ENCODE peak calls at places on chromosomes 7 and 10, in eight cellular contexts. Y is NCI-H1092; A is activated naive CD4-positive, alpha-beta T cell; G is GM03348; F is EL; B is heart right ventricle; W is C1 segment of cervical spinal cord; I is fibroblast of the conjunctiva. O is an unnamed sample.
A peak's percentile ranks its signal among the peaks of the same experiment; 100 is the strongest.

GRCh38 chr7:109984726-109985125 is 1106.2 kb upstream of the LRRN3 start:
- DNase-seq in B (no peak), W (no peak), I (no peak), G (no peak), F (peak; percentile 44), A (no peak), Y (no peak), O (no peak)

GRCh38 chr10:12594448-12594944 is 245.1 kb downstream of the CAMK1D start:
- DNase-seq in B (no peak), Y (no peak), F (no peak), I (no peak), W (no peak), G (no peak), A (no peak), O (no peak)

GRCh38 chr7:27835408-27835807 is 95.4 kb downstream of the TAX1BP1 start:
- DNase-seq in A (no peak), I (no peak), F (no peak), G (no peak), Y (no peak), B (no peak), W (no peak), O (no peak)

GRCh38 chr10:44316187-44316921 is 68.5 kb downstream of the CXCL12 start:
- DNase-seq in G (no peak), W (no peak), I (no peak), Y (no peak), A (no peak), B (no peak), F (no peak), O (no peak)

GRCh38 chr7:150957119-150958020 is 20.8 kb downstream of the KCNH2 start:
- DNase-seq in G (no peak), W (no peak), I (no peak), F (no peak), A (no peak), Y (no peak), B (peak; percentile 18), O (no peak)

GRCh38 chr7:132191418-132191817 is 384.9 kb downstream of the PLXNA4 start:
- DNase-seq in W (no peak), I (no peak), B (no peak), A (no peak), F (no peak), G (no peak), Y (no peak), O (no peak)

GRCh38 chr10:87865201-87866025 is 2.0 kb downstream of the PTEN start:
- DNase-seq in I (no peak), A (no peak), B (no peak), W (no peak), Y (no peak), G (no peak), F (no peak), O (no peak)

GRCh38 chr10:62916157-62916603 is 100.0 kb upstream of the EGR2 start:
- DNase-seq in G (peak; percentile 77), Y (no peak), F (peak; percentile 57), A (no peak), W (no peak), I (peak; percentile 29), B (no peak), O (no peak)

GRCh38 chr10:102395677-102396197 is at the start of gene NFKB2:
- DNase-seq in G (no peak), A (no peak), B (no peak), W (peak; percentile 16), Y (no peak), I (no peak), F (no peak), O (no peak)

GRCh38 chr10:5545778-5546710 is 21.3 kb downstream of the CALML3 start:
- DNase-seq in A (no peak), I (peak; percentile 86), F (peak; percentile 87), W (no peak), G (no peak), B (peak; percentile 56), Y (no peak), O (peak; percentile 74)

GRCh38 chr10:32298066-32298812 is 48.7 kb downstream of the EPC1 start:
- DNase-seq in G (peak; percentile 55), Y (no peak), I (peak; percentile 10), F (peak; percentile 90), W (no peak), B (no peak), A (no peak), O (no peak)

GRCh38 chr10:48187713-48188541 is 86.6 kb downstream of the FRMPD2 start:
- DNase-seq in G (no peak), A (no peak), B (no peak), F (no peak), W (no peak), I (no peak), Y (peak; percentile 10), O (no peak)

GRCh38 chr7:118280319-118281012 is 56.0 kb downstream of the ANKRD7 start:
- DNase-seq in F (no peak), A (no peak), G (no peak), B (no peak), W (no peak), Y (no peak), I (no peak), O (no peak)

GRCh38 chr10:132610071-132610701 is 72.6 kb downstream of the INPP5A start:
- DNase-seq in Y (no peak), W (no peak), F (no peak), A (no peak), B (peak; percentile 14), I (no peak), G (no peak), O (peak; percentile 26)

GRCh38 chr10:15168296-15168780 is at the start of gene NMT2:
- DNase-seq in Y (peak; percentile 70), B (peak; percentile 89), G (peak; percentile 75), A (no peak), F (no peak), W (no peak), I (no peak), O (peak; percentile 92)

GRCh38 chr10:63142136-63142535 is 9.0 kb downstream of the NRBF2 start:
- DNase-seq in G (no peak), B (no peak), Y (no peak), A (no peak), I (no peak), F (no peak), W (no peak), O (no peak)

GRCh38 chr10:1154531-1154930 is 98.3 kb downstream of the WDR37 start:
- DNase-seq in G (no peak), A (no peak), F (no peak), Y (no peak), B (no peak), W (no peak), I (no peak), O (no peak)

GRCh38 chr10:34392641-34393170 is 422.4 kb downstream of the PARD3 start:
- DNase-seq in A (no peak), I (no peak), G (no peak), F (no peak), W (no peak), B (no peak), Y (no peak), O (no peak)

GRCh38 chr10:89621438-89621837 is 23.6 kb downstream of the PANK1 start:
- DNase-seq in B (no peak), F (no peak), W (no peak), I (no peak), A (no peak), Y (no peak), G (no peak), O (no peak)

GRCh38 chr10:88346151-88346977 is 236.8 kb downstream of the RNLS start:
- DNase-seq in G (no peak), I (no peak), A (no peak), W (no peak), Y (no peak), F (no peak), B (no peak), O (no peak)

GRCh38 chr10:102426803-102427287 is 5.5 kb downstream of the CUEDC2 start:
- DNase-seq in W (no peak), G (no peak), F (peak; percentile 65), Y (no peak), I (no peak), A (no peak), B (no peak), O (no peak)

GRCh38 chr7:43138710-43139601 is 26.5 kb downstream of the HECW1 start:
- DNase-seq in F (peak; percentile 56), G (no peak), Y (no peak), B (no peak), A (no peak), I (peak; percentile 55), W (no peak), O (no peak)

GRCh38 chr7:116395125-116395791 is 104.3 kb upstream of the CAV2 start:
- DNase-seq in F (peak; percentile 88), W (no peak), Y (no peak), G (peak; percentile 85), A (no peak), I (peak; percentile 47), B (no peak), O (no peak)